ENCODE peak calls at places on chromosome 19, in eight cellular contexts. W is hepatocyte, I is fibroblast of lung, J is cardiac muscle cell, A is sigmoid colon, F is heart right ventricle, K is NT2/D1, L is psoas muscle. Z is an unnamed sample.
A peak's percentile ranks its signal among the peaks of the same experiment; 100 is the strongest.

GRCh38 chr19:52871466-52871865 is 14.0 kb upstream of the ZNF468 start:
- DNase-seq in W (no peak), K (no peak), A (no peak), L (no peak), F (no peak), I (no peak), J (no peak), Z (no peak)

GRCh38 chr19:10102787-10103236 is 334 bp upstream of the ANGPTL6 start:
- DNase-seq in F (no peak), J (no peak), L (no peak), A (no peak), I (no peak), W (no peak), K (no peak), Z (no peak)

GRCh38 chr19:7199613-7200533 is 94.3 kb downstream of the INSR start:
- DNase-seq in W (peak; percentile 80), F (no peak), A (no peak), K (no peak), J (no peak), I (no peak), L (no peak), Z (peak; percentile 99)

GRCh38 chr19:19171821-19172532 is 1.9 kb upstream of the MEF2B start:
- DNase-seq in W (peak; percentile 69), L (peak; percentile 62), F (no peak), J (no peak), A (no peak), I (peak; percentile 77), K (no peak), Z (no peak)

GRCh38 chr19:2046046-2046907 is 4.8 kb downstream of the MKNK2 start:
- DNase-seq in A (peak; percentile 69), F (no peak), W (peak; percentile 7), I (no peak), J (no peak), L (no peak), K (no peak), Z (no peak)

GRCh38 chr19:18496980-18497256 is 25.0 kb downstream of the ELL start:
- DNase-seq in L (no peak), A (no peak), I (no peak), W (no peak), F (no peak), K (no peak), J (no peak), Z (no peak)

GRCh38 chr19:16191216-16191908 is 6.2 kb downstream of the FAM32A start:
- DNase-seq in J (no peak), A (peak; percentile 61), L (no peak), W (no peak), F (no peak), K (no peak), I (no peak), Z (no peak)

GRCh38 chr19:18649371-18650047 is 12.7 kb downstream of the KLHL26 start:
- DNase-seq in K (no peak), I (peak; percentile 77), A (peak; percentile 90), W (peak; percentile 39), F (peak; percentile 83), J (peak; percentile 53), L (peak; percentile 77), Z (no peak)

GRCh38 chr19:36915992-36916830 is at the start of the genes ZNF568 and ZNF829:
- DNase-seq in A (peak; percentile 91), K (peak; percentile 72), F (peak; percentile 93), L (peak; percentile 88), W (peak; percentile 91), I (peak; percentile 88), J (peak; percentile 93), Z (peak; percentile 83)

GRCh38 chr19:17497149-17497798 is 14.2 kb upstream of the PGLS start:
- DNase-seq in A (no peak), W (no peak), F (no peak), J (no peak), K (no peak), I (no peak), L (no peak), Z (peak; percentile 29)

GRCh38 chr19:58033741-58034475 is at the start of gene ZSCAN1:
- DNase-seq in J (peak; percentile 92), I (peak; percentile 86), A (peak; percentile 89), L (peak; percentile 77), F (peak; percentile 93), K (peak; percentile 81), W (peak; percentile 97), Z (no peak)

GRCh38 chr19:30719991-30720329 is 347.8 kb downstream of the ZNF536 start:
- DNase-seq in J (no peak), L (no peak), F (peak; percentile 17), I (peak; percentile 12), K (no peak), A (no peak), W (no peak), Z (no peak)

GRCh38 chr19:18322318-18322758 is 538 bp downstream of the LSM4 start:
- DNase-seq in A (no peak), L (peak; percentile 49), J (peak; percentile 63), K (no peak), F (peak; percentile 52), W (peak; percentile 82), I (peak; percentile 70), Z (peak; percentile 91)

GRCh38 chr19:2532252-2533071 is 56.5 kb downstream of the GADD45B start:
- DNase-seq in L (no peak), J (no peak), A (no peak), W (peak; percentile 58), K (no peak), I (peak; percentile 94), F (no peak), Z (no peak)

GRCh38 chr19:52735734-52736133 is 890 bp upstream of the ZNF611 start:
- DNase-seq in I (no peak), F (peak; percentile 88), J (peak; percentile 60), K (peak; percentile 91), L (peak; percentile 77), W (peak; percentile 90), A (peak; percentile 85), Z (no peak)

DNA sequence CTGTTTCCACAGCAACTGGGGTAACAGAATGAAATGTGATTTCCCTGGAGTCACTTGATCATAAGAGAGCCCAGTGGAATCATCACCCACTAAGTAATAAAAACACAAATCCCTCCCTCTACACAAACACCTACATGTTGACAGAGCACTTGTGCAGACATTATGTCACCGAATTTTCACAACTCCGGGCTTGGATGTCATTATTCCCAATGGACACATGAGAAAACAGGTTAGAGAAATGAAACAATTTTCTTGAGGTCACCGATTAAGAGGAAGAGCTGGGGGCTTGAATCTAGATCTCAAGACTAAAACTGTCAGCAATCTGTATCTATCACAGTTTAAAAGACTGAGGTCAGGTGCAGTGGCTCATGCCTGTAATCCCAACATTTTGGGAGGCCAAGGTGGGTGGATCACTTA is 3.1 kb downstream of the XRCC1 start:
- DNase-seq in F (no peak), I (no peak), W (peak; percentile 58), L (no peak), K (no peak), J (no peak), A (no peak), Z (peak; percentile 21)
- H3K4me1 ChIP-seq in F (peaks cover 25% of the 10 kb centered on the region), I (no peaks in the 10 kb centered on the region), W (peaks cover 8% of the 10 kb centered on the region), L (peaks cover 12% of the 10 kb centered on the region), K (peaks cover 6% of the 10 kb centered on the region), J (no peaks in the 10 kb centered on the region), A (peaks cover 13% of the 10 kb centered on the region), Z (no peaks in the 10 kb centered on the region)

DNA sequence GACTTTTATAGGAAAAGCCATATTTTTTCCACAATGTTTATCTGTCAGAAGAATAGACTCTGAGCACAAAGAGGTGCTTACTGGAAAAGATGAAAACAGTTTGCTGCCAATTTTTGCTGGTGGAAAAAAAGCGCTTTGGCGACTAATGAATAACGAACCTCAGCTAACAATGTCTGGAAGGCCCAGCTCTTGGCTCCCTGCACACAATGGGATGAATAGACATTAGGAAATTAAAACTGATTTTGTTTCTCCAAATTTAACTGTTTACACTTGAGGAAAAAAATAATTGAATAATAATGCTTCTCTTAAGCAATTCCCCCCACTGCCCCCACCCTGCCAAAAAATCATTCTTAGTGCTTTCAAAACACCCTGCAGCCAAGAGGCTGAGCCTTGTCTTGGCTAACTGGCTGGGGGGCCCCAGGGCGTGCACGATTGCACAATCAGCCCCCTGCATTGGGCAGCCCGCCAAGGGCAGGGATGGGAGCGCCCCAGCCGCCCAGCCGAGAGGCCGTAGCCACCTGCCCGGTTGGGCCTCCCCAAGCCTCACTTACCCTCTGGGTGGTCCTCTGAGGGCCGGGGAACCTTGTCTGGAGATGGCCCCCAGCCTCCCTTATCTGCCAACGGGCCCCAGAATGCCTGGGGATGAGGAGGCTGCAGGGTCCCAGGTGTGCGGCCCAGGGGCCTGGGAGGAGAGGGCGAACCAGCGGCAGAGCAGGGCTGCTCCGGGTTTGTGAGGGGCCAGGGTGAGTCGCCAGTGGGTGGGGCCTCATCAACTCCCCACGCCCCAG is 16.8 kb downstream of the CEBPG start:
- DNase-seq in K (no peak), F (peak; percentile 62), W (no peak), A (peak; percentile 91), L (peak; percentile 75), I (peak; percentile 57), J (no peak), Z (no peak)
- H3K4me1 ChIP-seq in K (peaks cover 9% of the 10 kb centered on the region), F (peaks cover 73% of the 10 kb centered on the region), W (peaks cover 59% of the 10 kb centered on the region), A (peaks cover 76% of the 10 kb centered on the region), L (peaks cover 81% of the 10 kb centered on the region), I (peaks cover 17% of the 10 kb centered on the region), J (no peaks in the 10 kb centered on the region), Z (peaks cover 10% of the 10 kb centered on the region)

DNA sequence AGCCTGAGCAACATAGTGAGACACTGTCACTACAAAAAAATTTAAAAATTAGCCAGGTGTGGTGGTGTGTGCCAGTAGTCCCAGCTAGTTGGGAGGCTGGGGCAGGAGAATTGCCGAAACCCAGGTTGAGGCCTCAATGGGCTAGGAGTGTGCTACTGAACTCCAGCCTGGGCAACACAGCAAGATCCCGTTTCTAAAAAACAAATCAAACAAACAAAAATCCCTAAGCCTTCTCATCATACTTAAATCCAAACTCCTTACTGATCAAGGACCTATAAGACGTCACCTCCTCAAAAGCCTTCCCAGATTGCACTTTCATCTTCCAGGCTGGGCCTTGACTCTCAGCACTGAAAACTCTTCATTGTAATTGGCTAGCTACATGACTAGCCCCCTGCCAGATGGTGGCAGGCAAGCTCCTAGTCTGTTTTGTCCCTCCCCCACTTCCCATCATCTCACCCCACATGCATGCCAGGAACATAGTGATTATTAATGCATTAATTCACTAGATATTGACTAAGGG is 17.5 kb upstream of the NANOS3 start:
- DNase-seq in W (no peak), L (no peak), I (no peak), F (no peak), K (no peak), J (no peak), A (no peak), Z (no peak)
- H3K4me1 ChIP-seq in W (peaks cover 11% of the 10 kb centered on the region), L (peaks cover 8% of the 10 kb centered on the region), I (peaks cover 10% of the 10 kb centered on the region), F (peaks cover 25% of the 10 kb centered on the region), K (peaks cover 26% of the 10 kb centered on the region), J (peaks cover 4% of the 10 kb centered on the region), A (peaks cover 22% of the 10 kb centered on the region), Z (no peaks in the 10 kb centered on the region)

GRCh38 chr19:55493052-55493649 is 4.9 kb downstream of the SSC5D start:
- DNase-seq in W (no peak), K (no peak), J (no peak), L (no peak), F (peak; percentile 57), A (peak; percentile 71), I (no peak), Z (no peak)
- H3K4me1 ChIP-seq in W (peaks cover 3% of the 10 kb centered on the region), K (peaks cover 21% of the 10 kb centered on the region), J (peaks cover 4% of the 10 kb centered on the region), L (no peaks in the 10 kb centered on the region), F (peaks cover 13% of the 10 kb centered on the region), A (peaks cover 59% of the 10 kb centered on the region), I (peaks cover 27% of the 10 kb centered on the region), Z (no peaks in the 10 kb centered on the region)

GRCh38 chr19:56841194-56841546 is 644 bp upstream of the PEG3 start:
- DNase-seq in L (no peak), J (no peak), I (no peak), K (no peak), F (no peak), A (no peak), W (no peak), Z (no peak)
- H3K4me1 ChIP-seq in L (no peaks in the 10 kb centered on the region), J (no peaks in the 10 kb centered on the region), I (no peaks in the 10 kb centered on the region), K (no peaks in the 10 kb centered on the region), F (no peaks in the 10 kb centered on the region), A (peaks cover 12% of the 10 kb centered on the region), W (no peaks in the 10 kb centered on the region), Z (no peaks in the 10 kb centered on the region)